ENCODE peak calls at places on chromosome 1, in eight cellular contexts. K, C, F, J, Q, M, V and B are unnamed samples.

GRCh38 chr1:208002672-208003071 is 91.7 kb upstream of the CD34 start:
- DNase-seq in K (no peak), V (no peak), Q (no peak), F (no peak), M (no peak), C (no peak), J (no peak), B (no peak)

GRCh38 chr1:50278961-50279360 is 144.3 kb downstream of the DMRTA2 start:
- DNase-seq in V (no peak), C (no peak), K (no peak), M (peak; percentile 27), J (no peak), Q (no peak), F (no peak), B (no peak)

GRCh38 chr1:46183119-46183842 is 7.0 kb upstream of the P3R3URF start:
- DNase-seq in Q (peak; percentile 92), C (peak; percentile 80), F (peak; percentile 93), V (peak; percentile 35), M (peak; percentile 26), J (peak; percentile 68), K (peak; percentile 74), B (no peak)

GRCh38 chr1:17559618-17560419 is 20.3 kb downstream of the ARHGEF10L start:
- DNase-seq in M (no peak), C (no peak), K (no peak), J (no peak), F (no peak), Q (no peak), V (peak; percentile 33), B (no peak)

GRCh38 chr1:110636149-110636935 is 30.2 kb upstream of the KCNA2 start:
- DNase-seq in M (no peak), C (no peak), J (no peak), F (no peak), K (no peak), V (no peak), Q (no peak), B (no peak)

GRCh38 chr1:117815926-117816325 is 113.5 kb downstream of the GDAP2 start:
- DNase-seq in Q (no peak), V (no peak), J (no peak), K (no peak), M (peak; percentile 31), F (no peak), C (no peak), B (no peak)

GRCh38 chr1:231603598-231604275 is 22.9 kb upstream of the DISC1 start:
- DNase-seq in V (peak; percentile 69), F (peak; percentile 65), K (peak; percentile 57), M (peak; percentile 82), J (no peak), Q (peak; percentile 47), C (no peak), B (peak; percentile 12)

GRCh38 chr1:1020415-1021009 is 592 bp downstream of the AGRN start:
- DNase-seq in M (peak; percentile 28), C (no peak), J (no peak), Q (no peak), V (no peak), K (no peak), F (no peak), B (no peak)

GRCh38 chr1:57423135-57424131 is at the start of gene DAB1:
- DNase-seq in Q (peak; percentile 15), V (no peak), K (no peak), J (no peak), M (peak; percentile 75), C (peak; percentile 24), F (no peak), B (peak; percentile 19)

GRCh38 chr1:66341446-66342089 is 192.4 kb upstream of the SGIP1 start:
- DNase-seq in C (no peak), M (no peak), K (no peak), J (no peak), F (no peak), V (no peak), Q (no peak), B (no peak)
- TF ChIP-seq CTCF in C (no peak), M (no peak), K (no peak), J (no peak), F (no peak), V (no peak), Q (no peak), B (no peak)

GRCh38 chr1:211534545-211535291 is 42.8 kb upstream of the RD3 start:
- DNase-seq in M (no peak), V (no peak), F (no peak), J (no peak), Q (no peak), C (no peak), K (no peak), B (no peak)
- TF ChIP-seq CTCF in M (no peak), V (no peak), F (no peak), J (no peak), Q (no peak), C (no peak), K (no peak), B (no peak)

GRCh38 chr1:11805454-11806306 is at the start of the genes CLCN6 and MTHFR:
- DNase-seq in V (peak; percentile 99), C (peak; percentile 100), F (peak; percentile 100), J (peak; percentile 100), K (peak; percentile 96), Q (peak; percentile 99), M (peak; percentile 99), B (peak; percentile 99)
- TF ChIP-seq CTCF in V (no peak), C (no peak), F (no peak), J (no peak), K (no peak), Q (no peak), M (no peak), B (no peak)

GRCh38 chr1:109412551-109412950 is 13.7 kb downstream of the PSMA5 start:
- DNase-seq in M (no peak), Q (no peak), K (no peak), J (no peak), F (no peak), C (no peak), V (no peak), B (no peak)
- TF ChIP-seq CTCF in M (no peak), Q (no peak), K (no peak), J (no peak), F (no peak), C (no peak), V (no peak), B (no peak)

DNA sequence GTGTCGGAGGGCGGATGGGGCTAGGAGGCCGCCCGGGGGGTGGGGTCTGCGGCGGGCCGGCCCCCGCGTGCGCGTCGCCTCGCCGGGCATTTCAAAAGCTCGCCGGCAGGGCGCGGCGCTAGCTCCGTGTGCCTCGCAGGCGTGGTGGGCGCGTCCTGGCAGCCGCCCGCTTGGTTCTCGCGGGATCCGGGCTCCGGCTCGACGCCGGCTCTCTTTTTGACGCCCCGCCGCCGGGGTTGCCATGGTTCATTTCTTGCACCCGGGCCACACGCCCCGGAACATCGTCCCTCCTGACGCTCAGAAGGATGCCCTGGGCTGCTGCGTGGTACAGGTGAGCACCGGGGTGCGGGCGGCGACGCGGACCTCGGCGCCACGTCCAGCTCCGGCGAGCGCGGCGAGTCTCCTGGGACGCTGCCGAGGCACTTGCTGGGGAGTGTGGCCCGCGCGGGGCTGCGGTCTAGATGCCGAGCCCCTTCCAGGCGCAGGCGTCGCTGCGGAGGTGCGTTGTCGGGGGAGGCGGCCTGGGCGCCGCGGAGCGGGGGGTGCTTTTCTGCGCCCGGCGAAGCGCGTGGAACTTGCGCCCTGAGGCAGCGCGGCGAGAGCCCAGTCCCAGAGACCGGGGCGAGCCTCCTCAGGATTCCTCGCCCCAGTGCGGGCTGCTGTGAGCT is at the start of gene ZYG11A:
- DNase-seq in F (peak; percentile 84), C (peak; percentile 33), M (peak; percentile 93), V (peak; percentile 88), J (peak; percentile 49), Q (peak; percentile 75), K (peak; percentile 61), B (peak; percentile 53)
- TF ChIP-seq CTCF in F (peak; percentile 18), C (no peak), M (no peak), V (peak; percentile 17), J (peak; percentile 49), Q (peak; percentile 22), K (no peak), B (peak; percentile 47)

GRCh38 chr1:62962014-62962793 is 178.3 kb downstream of the ATG4C start:
- DNase-seq in J (no peak), V (no peak), K (no peak), C (no peak), F (no peak), M (peak; percentile 23), Q (no peak), B (no peak)

GRCh38 chr1:62967031-62967430 is 183.1 kb downstream of the ATG4C start:
- DNase-seq in J (no peak), V (no peak), Q (no peak), K (no peak), F (no peak), M (no peak), C (no peak), B (no peak)

GRCh38 chr1:62964141-62964540 is 180.2 kb downstream of the ATG4C start:
- DNase-seq in F (no peak), J (no peak), V (no peak), K (no peak), Q (no peak), M (no peak), C (no peak), B (no peak)

GRCh38 chr1:62962794-62963776 is 179.2 kb downstream of the ATG4C start:
- DNase-seq in V (peak; percentile 16), Q (peak; percentile 36), F (peak; percentile 39), J (no peak), M (peak; percentile 95), K (peak; percentile 37), C (no peak), B (peak; percentile 29)
- TF ChIP-seq CTCF in V (peak; percentile 22), Q (peak; percentile 49), F (peak; percentile 66), J (peak; percentile 63), M (peak; percentile 79), K (peak; percentile 42), C (peak; percentile 40), B (peak; percentile 75)

GRCh38 chr1:239388578-239388977 is 2.2 kb downstream of the CHRM3 start:
- DNase-seq in V (no peak), Q (no peak), C (no peak), K (no peak), M (no peak), J (no peak), F (no peak), B (no peak)

GRCh38 chr1:239389703-239390102 is 3.3 kb downstream of the CHRM3 start:
- DNase-seq in Q (no peak), K (no peak), F (no peak), M (no peak), V (no peak), J (no peak), C (no peak), B (no peak)

GRCh38 chr1:239386453-239387303 is at the start of gene CHRM3:
- DNase-seq in V (peak; percentile 78), C (peak; percentile 24), F (peak; percentile 16), K (peak; percentile 55), M (peak; percentile 81), Q (no peak), J (no peak), B (peak; percentile 54)

GRCh38 chr1:239383714-239384113 is 2.7 kb upstream of the CHRM3 start:
- DNase-seq in C (no peak), V (no peak), F (no peak), M (no peak), J (no peak), Q (no peak), K (no peak), B (no peak)

GRCh38 chr1:239387304-239388231 is 1.2 kb downstream of the CHRM3 start:
- DNase-seq in V (peak; percentile 21), C (no peak), M (peak; percentile 70), J (no peak), F (peak; percentile 1), K (peak; percentile 10), Q (no peak), B (peak; percentile 10)
- TF ChIP-seq CTCF in V (no peak), C (no peak), M (no peak), J (no peak), F (no peak), K (no peak), Q (no peak), B (no peak)